ENCODE peak calls at places on chromosomes 4 and X, in seven cellular contexts. W is body of pancreas, C is GM23248, B is lower lobe of right lung, R is left lung, S is A549, V is heart right ventricle. O is an unnamed sample.
A peak's percentile ranks its signal among the peaks of the same experiment; 100 is the strongest.

GRCh38 chr4:183989471-183989870 is 84.4 kb downstream of the STOX2 start:
- DNase-seq in S (no peak), R (no peak), W (no peak), C (peak; percentile 31), B (no peak), V (no peak), O (no peak)

GRCh38 chrX:43557792-43558191 is 98.3 kb upstream of the MAOA start:
- DNase-seq in R (no peak), B (peak; percentile 41), C (peak; percentile 56), V (peak; percentile 29), W (peak; percentile 68), S (peak; percentile 68), O (peak; percentile 68)

GRCh38 chr4:165152527-165152926 is 39.9 kb upstream of the TMEM192 start:
- DNase-seq in V (no peak), W (no peak), C (peak; percentile 26), S (no peak), B (no peak), R (no peak), O (no peak)

GRCh38 chr4:170004656-170005250 is 21.4 kb downstream of the MFAP3L start:
- DNase-seq in S (no peak), B (no peak), R (no peak), C (no peak), V (no peak), W (no peak), O (no peak)

GRCh38 chrX:153804621-153805020 is 10.2 kb downstream of the SSR4 start:
- DNase-seq in W (no peak), V (no peak), B (no peak), C (no peak), R (no peak), S (no peak), O (no peak)

GRCh38 chr4:105474110-105474518 is 252 bp upstream of the PPA2 start:
- DNase-seq in W (peak; percentile 89), R (peak; percentile 98), C (peak; percentile 96), V (peak; percentile 83), B (peak; percentile 92), S (no peak), O (peak; percentile 92)

GRCh38 chr4:55125087-55125721 is at the start of gene KDR:
- DNase-seq in S (no peak), C (peak; percentile 51), V (peak; percentile 69), B (peak; percentile 54), W (no peak), R (peak; percentile 75), O (no peak)

GRCh38 chr4:183284965-183285364 is 35.1 kb downstream of the CLDN22 start:
- DNase-seq in C (peak; percentile 72), R (no peak), B (no peak), S (no peak), V (no peak), W (no peak), O (no peak)

GRCh38 chr4:82799006-82799881 is 648 bp upstream of the SCD5 start:
- DNase-seq in S (no peak), V (no peak), C (peak; percentile 48), B (no peak), R (no peak), W (no peak), O (no peak)

GRCh38 chr4:95381843-95382580 is 166.8 kb downstream of the UNC5C start:
- DNase-seq in C (no peak), W (no peak), S (no peak), B (no peak), R (no peak), V (no peak), O (no peak)

GRCh38 chr4:20420916-20421315 is 169.2 kb downstream of the SLIT2 start:
- DNase-seq in W (no peak), C (no peak), R (no peak), V (no peak), S (no peak), B (no peak), O (no peak)

GRCh38 chr4:73315091-73315490 is 56.5 kb upstream of the ANKRD17 start:
- DNase-seq in B (no peak), R (no peak), S (no peak), W (no peak), C (peak; percentile 80), V (no peak), O (no peak)

GRCh38 chrX:9379697-9380551 is 84.9 kb upstream of the TBL1X start:
- DNase-seq in R (no peak), B (no peak), W (no peak), S (peak; percentile 75), C (peak; percentile 70), V (no peak), O (no peak)

GRCh38 chrX:100596601-100597000 is 11.9 kb downstream of the TNMD start:
- DNase-seq in V (no peak), C (no peak), B (no peak), W (no peak), R (no peak), S (no peak), O (no peak)

GRCh38 chrX:20530319-20530979 is 263.7 kb upstream of the RPS6KA3 start:
- DNase-seq in W (peak; percentile 63), R (no peak), B (no peak), V (peak; percentile 33), C (peak; percentile 61), S (peak; percentile 66), O (peak; percentile 74)

GRCh38 chrX:12693754-12694153 is 97.5 kb upstream of the PRPS2 start:
- DNase-seq in R (no peak), V (no peak), B (no peak), C (peak; percentile 1), W (no peak), S (no peak), O (no peak)

GRCh38 chr4:63528592-63528991 is 880.7 kb downstream of the TECRL start:
- DNase-seq in V (no peak), W (no peak), B (no peak), S (no peak), C (peak; percentile 1), R (no peak), O (no peak)

GRCh38 chr4:100908540-100908939 is 390.7 kb upstream of the EMCN start:
- DNase-seq in S (no peak), C (no peak), R (no peak), W (no peak), B (no peak), V (no peak), O (no peak)

GRCh38 chr4:151486166-151486565 is 77.2 kb downstream of the FHIP1A start:
- DNase-seq in R (no peak), B (no peak), V (no peak), C (peak; percentile 39), W (no peak), S (no peak), O (no peak)

GRCh38 chr4:40183615-40184411 is 13.0 kb upstream of the RHOH start:
- DNase-seq in V (no peak), B (no peak), W (no peak), S (no peak), R (no peak), C (peak; percentile 60), O (no peak)

GRCh38 chr4:141891260-141892120 is 255.1 kb downstream of the IL15 start:
- DNase-seq in W (no peak), V (no peak), S (no peak), R (no peak), B (no peak), C (no peak), O (no peak)

GRCh38 chr4:82890913-82891727 is at the start of gene SEC31A:
- DNase-seq in R (peak; percentile 99), W (peak; percentile 97), C (peak; percentile 99), V (peak; percentile 96), S (peak; percentile 92), B (peak; percentile 98), O (peak; percentile 97)

GRCh38 chr4:56803473-56803872 is 18.0 kb downstream of the SPINK2 start:
- DNase-seq in S (no peak), W (no peak), R (no peak), B (no peak), C (no peak), V (peak; percentile 8), O (no peak)

GRCh38 chr4:151329217-151330007 is 4.0 kb upstream of the SH3D19 start:
- DNase-seq in B (no peak), C (peak; percentile 68), V (no peak), R (no peak), W (no peak), S (peak; percentile 68), O (no peak)

GRCh38 chr4:6235012-6235411 is 34.6 kb upstream of the WFS1 start:
- DNase-seq in V (no peak), R (no peak), B (no peak), W (no peak), S (no peak), C (no peak), O (peak; percentile 26)

GRCh38 chrX:154804957-154805695 is at the start of gene MPP1:
- DNase-seq in V (peak; percentile 69), W (peak; percentile 78), R (peak; percentile 93), C (peak; percentile 85), S (peak; percentile 73), B (peak; percentile 83), O (peak; percentile 87)
- H3K27ac ChIP-seq in V (peak within 1 kb of the TSS; percentile 80), W (peak within 1 kb of the TSS; percentile 55), R (peak within 1 kb of the TSS; percentile 34), C (peak within 1 kb of the TSS; percentile 58), S (peak within 1 kb of the TSS; percentile 85), B (peak within 1 kb of the TSS; percentile 72), O (peak within 1 kb of the TSS; percentile 83)

GRCh38 chr4:176238157-176238608 is 30.8 kb downstream of the ASB5 start:
- DNase-seq in V (peak; percentile 14), B (no peak), R (no peak), W (no peak), S (no peak), C (peak; percentile 74), O (no peak)
- H3K27ac ChIP-seq in V (peak overlapping the region; percentile 82), B (no peak overlapping the region), R (no peak overlapping the region), W (no peak overlapping the region), S (no peak overlapping the region), C (peak overlapping the region; percentile 65), O (peak overlapping the region; percentile 84)

DNA sequence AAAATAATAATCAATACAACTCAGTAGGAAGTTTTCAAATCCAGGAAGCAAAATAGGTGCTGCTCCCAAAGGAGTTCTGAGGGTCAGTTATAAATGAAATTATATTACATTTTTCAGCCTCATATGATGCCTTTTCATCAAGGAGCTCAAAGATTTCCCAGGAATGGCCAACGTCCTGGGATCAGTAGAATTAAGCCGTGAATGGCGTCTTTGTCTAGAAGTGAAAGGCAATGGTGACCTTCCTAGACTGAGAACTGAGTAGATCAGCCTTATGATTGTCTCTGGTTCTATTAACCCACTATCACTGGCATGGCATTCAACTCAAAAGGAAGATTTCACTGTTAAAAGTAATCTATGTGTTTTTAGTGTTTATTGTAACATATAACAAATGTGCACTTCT is 74.4 kb downstream of the ENOX2 start:
- DNase-seq in S (no peak), W (no peak), C (no peak), V (no peak), R (no peak), B (no peak), O (no peak)
- H3K27ac ChIP-seq in S (no peak overlapping the region), W (no peak overlapping the region), C (no peak overlapping the region), V (no peak overlapping the region), R (no peak overlapping the region), B (no peak overlapping the region), O (no peak overlapping the region)

DNA sequence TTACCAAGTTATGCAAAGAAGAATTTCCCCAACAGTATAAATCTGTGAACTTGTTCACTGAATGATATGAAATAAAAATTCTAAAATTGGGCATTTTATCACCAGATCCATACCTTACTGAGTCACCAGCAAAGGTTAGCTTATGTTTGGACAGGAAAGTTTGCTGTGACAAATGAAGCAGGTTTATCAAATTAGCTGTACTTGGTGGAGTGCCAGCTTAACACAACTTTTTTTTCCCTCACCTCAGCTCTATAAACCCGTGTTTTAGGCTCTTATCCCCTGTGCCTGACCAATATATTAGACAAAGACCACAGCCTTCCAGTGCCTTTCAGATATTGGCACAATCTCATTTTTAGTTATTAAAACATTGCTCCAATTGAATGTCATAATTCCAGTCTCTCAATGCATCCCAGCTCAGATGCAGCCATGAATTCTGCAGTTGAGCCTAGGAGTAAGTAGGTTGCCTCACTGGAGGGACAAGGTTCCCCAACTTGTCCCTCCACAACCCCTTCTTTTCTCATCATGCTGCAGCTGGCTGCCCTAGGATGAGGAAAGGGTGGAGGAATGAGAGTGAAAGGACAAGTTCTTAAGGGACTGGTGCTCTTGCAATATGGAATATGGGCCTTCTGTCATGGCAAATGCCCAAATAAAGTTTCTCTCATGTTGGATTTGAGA is 27.0 kb upstream of the PDGFC start:
- DNase-seq in V (no peak), W (no peak), C (no peak), S (no peak), R (no peak), B (no peak), O (no peak)
- H3K27ac ChIP-seq in V (no peak overlapping the region), W (peak overlapping the region; percentile 66), C (peak overlapping the region; percentile 50), S (peak overlapping the region; percentile 79), R (no peak overlapping the region), B (no peak overlapping the region), O (no peak overlapping the region)

O was measured in sigmoid colon.